ENCODE peak calls at places on chromosomes 7 and 10, in five cellular contexts. N is thoracic aorta, Z is DND-41, J is Calu3, B is PC-9. A is an unnamed sample.

GRCh38 chr7:22373388-22373787 is 16.4 kb upstream of the RAPGEF5 start:
- DNase-seq in N (no peak), Z (no peak), J (no peak), B (no peak), A (no peak)

GRCh38 chr7:22858640-22859561 is 36.3 kb upstream of the TOMM7 start:
- DNase-seq in N (no peak), Z (no peak), J (no peak), B (peak; percentile 61), A (no peak)

GRCh38 chr10:72328045-72328828 is 26.5 kb downstream of the DNAJB12 start:
- DNase-seq in N (no peak), Z (peak; percentile 58), J (peak; percentile 89), B (peak; percentile 84), A (no peak)

GRCh38 chr10:33143160-33143728 is 185.2 kb upstream of the ITGB1 start:
- DNase-seq in N (no peak), Z (no peak), J (no peak), B (no peak), A (no peak)

GRCh38 chr10:71780722-71781121 is 7.4 kb upstream of the VSIR start:
- DNase-seq in N (no peak), Z (no peak), J (no peak), B (no peak), A (no peak)

GRCh38 chr7:111676811-111677210 is 114.5 kb upstream of the IMMP2L start:
- DNase-seq in N (no peak), Z (no peak), J (no peak), B (no peak), A (no peak)

GRCh38 chr10:71435571-71436267 is 39.0 kb downstream of the CDH23 start:
- DNase-seq in N (no peak), Z (no peak), J (no peak), B (no peak), A (peak; percentile 60)

GRCh38 chr7:141587304-141587703 is 36.1 kb downstream of the AGK start:
- DNase-seq in N (no peak), Z (no peak), J (no peak), B (no peak), A (no peak)

GRCh38 chr10:31669367-31669766 is 259.3 kb downstream of the ARHGAP12 start:
- DNase-seq in N (no peak), Z (no peak), J (no peak), B (no peak), A (no peak)

GRCh38 chr7:2736411-2736914 is 48.5 kb downstream of the AMZ1 start:
- DNase-seq in N (no peak), Z (no peak), J (no peak), B (no peak), A (peak; percentile 61)

GRCh38 chr10:122782911-122783310 is 62.7 kb downstream of the CUZD1 start:
- DNase-seq in N (no peak), Z (no peak), J (no peak), B (no peak), A (no peak)

GRCh38 chr10:28552775-28553174 is 19.9 kb downstream of the WAC start:
- DNase-seq in N (no peak), Z (no peak), J (no peak), B (no peak), A (no peak)

GRCh38 chr10:97498841-97499560 is at the start of gene UBTD1:
- DNase-seq in N (no peak), Z (peak; percentile 44), J (peak; percentile 53), B (peak; percentile 36), A (no peak)

GRCh38 chr10:5033061-5033770 is 29.6 kb upstream of the AKR1C2 start:
- DNase-seq in N (no peak), Z (no peak), J (no peak), B (no peak), A (no peak)

GRCh38 chr7:152601305-152601798 is 74.6 kb downstream of the XRCC2 start:
- DNase-seq in N (no peak), Z (no peak), J (no peak), B (no peak), A (no peak)

GRCh38 chr7:41996381-41997035 is 240.5 kb downstream of the GLI3 start:
- DNase-seq in N (no peak), Z (no peak), J (no peak), B (no peak), A (no peak)

GRCh38 chr10:1731592-1731991 is 5.7 kb downstream of the ADARB2 start:
- DNase-seq in N (no peak), Z (no peak), J (no peak), B (no peak), A (no peak)

GRCh38 chr7:92634125-92634710 is 44.0 kb upstream of the FAM133B start:
- DNase-seq in N (no peak), Z (no peak), J (no peak), B (no peak), A (no peak)

GRCh38 chr10:1153805-1154351 is 97.7 kb downstream of the WDR37 start:
- DNase-seq in N (no peak), Z (peak; percentile 30), J (no peak), B (no peak), A (peak; percentile 42)

GRCh38 chr7:96920713-96921112 is 84.6 kb upstream of the DLX6 start:
- DNase-seq in N (no peak), Z (no peak), J (no peak), B (no peak), A (no peak)

GRCh38 chr7:74464931-74465906 is 11.5 kb downstream of the GTF2IRD1 start:
- DNase-seq in N (no peak), Z (peak; percentile 32), J (peak; percentile 40), B (peak; percentile 85), A (no peak)

GRCh38 chr7:4842302-4843064 is 19.3 kb downstream of the PAPOLB start:
- DNase-seq in N (no peak), Z (no peak), J (no peak), B (no peak), A (no peak)

GRCh38 chr10:114157912-114158311 is 16.1 kb downstream of the CCDC186 start:
- DNase-seq in N (no peak), Z (no peak), J (no peak), B (no peak), A (no peak)

GRCh38 chr7:41918597-41918996 is 215.7 kb upstream of the INHBA start:
- DNase-seq in N (no peak), Z (no peak), J (no peak), B (no peak), A (no peak)

GRCh38 chr10:110076559-110077318 is 69.0 kb downstream of the ADD3 start:
- DNase-seq in N (peak; percentile 25), Z (peak; percentile 38), J (peak; percentile 46), B (peak; percentile 33), A (no peak)

GRCh38 chr10:58784361-58784760 is 271.7 kb downstream of the BICC1 start:
- DNase-seq in N (no peak), Z (no peak), J (no peak), B (no peak), A (no peak)

GRCh38 chr7:140230862-140231778 is 54.3 kb upstream of the KDM7A start:
- DNase-seq in N (no peak), Z (peak; percentile 42), J (peak; percentile 50), B (no peak), A (peak; percentile 74)

GRCh38 chr7:41501466-41501865 is 201.4 kb downstream of the INHBA start:
- DNase-seq in N (no peak), Z (no peak), J (no peak), B (no peak), A (no peak)

GRCh38 chr10:34705563-34705962 is 109.5 kb downstream of the PARD3 start:
- DNase-seq in N (no peak), Z (peak; percentile 34), J (no peak), B (peak; percentile 34), A (no peak)

GRCh38 chr10:132548869-132549268 is 11.3 kb downstream of the INPP5A start:
- DNase-seq in N (no peak), Z (no peak), J (no peak), B (no peak), A (no peak)

GRCh38 chr10:6275022-6275997 is 72.6 kb downstream of the PFKFB3 start:
- DNase-seq in N (peak; percentile 95), Z (no peak), J (peak; percentile 95), B (peak; percentile 94), A (no peak)

GRCh38 chr10:51341216-51341615 is 266.9 kb downstream of the PRKG1 start:
- DNase-seq in N (no peak), Z (no peak), J (no peak), B (no peak), A (no peak)

GRCh38 chr10:51348622-51349021 is 274.3 kb downstream of the PRKG1 start:
- DNase-seq in N (no peak), Z (no peak), J (no peak), B (no peak), A (no peak)

GRCh38 chr10:51342381-51342780 is 268.1 kb downstream of the PRKG1 start:
- DNase-seq in N (no peak), Z (no peak), J (no peak), B (no peak), A (no peak)

GRCh38 chr10:51343391-51343790 is 269.1 kb downstream of the PRKG1 start:
- DNase-seq in N (no peak), Z (no peak), J (no peak), B (no peak), A (no peak)

GRCh38 chr10:51344371-51344770 is 270.1 kb downstream of the PRKG1 start:
- DNase-seq in N (no peak), Z (no peak), J (no peak), B (no peak), A (no peak)
- TF ChIP-seq CTCF in N (no peak), Z (no peak), J (no peak), B (no peak), A (no peak)

GRCh38 chr10:91409069-91409868 is 875 bp upstream of the HECTD2 start:
- DNase-seq in N (peak; percentile 45), Z (peak; percentile 71), J (peak; percentile 31), B (peak; percentile 60), A (peak; percentile 77)
- TF ChIP-seq CTCF in N (peak; percentile 20), Z (peak; percentile 36), J (no peak), B (no peak), A (no peak)

DNA sequence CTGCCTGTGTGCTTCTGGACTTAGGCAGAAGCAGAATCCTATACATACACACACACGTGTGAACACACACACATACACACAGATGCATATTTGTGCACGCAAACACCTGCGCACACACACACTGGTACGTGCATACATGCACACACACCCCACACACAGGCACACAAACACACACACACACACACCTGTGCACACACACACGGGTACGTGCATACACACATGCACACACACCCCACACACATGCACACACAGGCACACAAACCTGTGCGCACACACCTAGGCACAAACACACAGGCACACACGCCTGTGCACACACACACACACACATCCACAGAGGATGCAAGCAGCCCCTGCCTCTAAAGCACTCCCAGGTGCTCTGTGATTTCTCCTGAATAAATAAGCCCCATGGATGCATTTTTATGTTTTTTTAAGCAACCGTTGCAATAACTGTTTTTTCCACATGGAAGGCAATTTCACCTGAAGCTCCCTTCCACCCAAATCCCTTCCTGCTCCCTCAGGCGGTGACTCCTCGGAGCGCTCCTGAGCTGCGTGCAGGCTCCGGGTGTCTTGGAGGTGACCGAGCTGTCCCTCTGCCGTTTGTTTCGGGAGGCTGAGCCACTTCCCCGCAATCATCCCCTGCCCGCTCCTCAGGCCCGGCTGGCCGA is 41.5 kb upstream of the PDGFA start:
- DNase-seq in N (no peak), Z (no peak), J (no peak), B (no peak), A (no peak)
- TF ChIP-seq CTCF in N (no peak), Z (no peak), J (no peak), B (no peak), A (no peak)

DNA sequence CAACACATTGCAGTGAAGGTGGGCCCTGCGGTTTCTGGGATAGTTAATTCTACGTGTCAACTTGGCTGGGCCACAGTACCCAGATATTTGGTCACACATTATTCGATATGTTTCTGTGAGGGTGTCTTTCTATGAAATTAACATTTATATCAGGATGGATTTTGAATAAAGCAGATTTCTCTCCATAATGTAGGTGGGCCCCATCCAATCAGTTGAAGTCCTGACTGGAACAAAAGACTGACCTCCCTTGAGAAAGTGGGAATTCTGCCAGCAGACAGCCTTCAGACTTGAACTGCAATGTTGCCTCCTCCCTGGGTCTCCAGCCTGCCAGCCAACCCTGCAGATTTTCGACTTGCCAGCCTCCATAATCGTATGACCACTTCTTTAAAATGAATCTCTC is 420.6 kb downstream of the PLXNA4 start:
- DNase-seq in N (no peak), Z (no peak), J (no peak), B (no peak), A (no peak)
- TF ChIP-seq CTCF in N (no peak), Z (no peak), J (no peak), B (no peak), A (no peak)